ENCODE peak calls at places on chromosomes 7 and 10, in five cellular contexts. E is CD8-positive, alpha-beta memory T cell; Z is upper lobe of right lung; V is CD8-positive, alpha-beta T cell; T is HepG2. S is an unnamed sample.
A peak's percentile ranks its signal among the peaks of the same experiment; 100 is the strongest.

GRCh38 chr10:1754506-1755177 is 17.3 kb upstream of the ADARB2 start:
- DNase-seq in V (no peak), T (no peak), E (no peak), Z (no peak), S (no peak)

GRCh38 chr10:49001861-49002675 is 62.4 kb upstream of the LRRC18 start:
- DNase-seq in E (no peak), V (no peak), Z (no peak), T (no peak), S (no peak)

GRCh38 chr7:87447251-87447650 is 28.2 kb downstream of the ABCB4 start:
- DNase-seq in T (no peak), E (no peak), Z (no peak), V (no peak), S (no peak)

GRCh38 chr10:69721690-69722310 is 79.9 kb upstream of the COL13A1 start:
- DNase-seq in Z (peak; percentile 70), E (no peak), V (no peak), T (no peak), S (no peak)

GRCh38 chr10:121078036-121078435 is 226.9 kb downstream of the WDR11 start:
- DNase-seq in T (no peak), Z (no peak), V (no peak), E (no peak), S (no peak)

GRCh38 chr7:94289071-94289470 is 105.6 kb upstream of the COL1A2 start:
- DNase-seq in V (no peak), E (no peak), T (peak; percentile 74), Z (no peak), S (peak; percentile 80)

GRCh38 chr10:103676851-103677417 is 178.4 kb downstream of the SH3PXD2A start:
- DNase-seq in E (no peak), Z (no peak), T (no peak), V (no peak), S (no peak)

GRCh38 chr7:73702665-73703064 is 16.8 kb downstream of the STX1A start:
- DNase-seq in Z (no peak), V (no peak), E (no peak), T (no peak), S (no peak)

GRCh38 chr10:101686133-101686925 is 8.6 kb downstream of the FBXW4 start:
- DNase-seq in T (no peak), Z (no peak), E (no peak), V (no peak), S (no peak)

GRCh38 chr7:102284399-102284798 is 2.3 kb upstream of the SH2B2 start:
- DNase-seq in V (no peak), Z (no peak), E (peak; percentile 23), T (no peak), S (no peak)

GRCh38 chr10:118901409-118901808 is 128.1 kb upstream of the NANOS1 start:
- DNase-seq in T (no peak), E (no peak), Z (no peak), V (no peak), S (no peak)

GRCh38 chr10:29545122-29545521 is 89.6 kb downstream of the SVIL start:
- DNase-seq in T (no peak), Z (no peak), E (no peak), V (no peak), S (no peak)

GRCh38 chr10:130989670-130990247 is 321.8 kb downstream of the TCERG1L start:
- DNase-seq in E (no peak), T (no peak), V (no peak), Z (peak; percentile 34), S (no peak)

GRCh38 chr10:34231441-34232180 is 583.5 kb downstream of the PARD3 start:
- DNase-seq in T (peak; percentile 90), E (no peak), Z (no peak), V (no peak), S (no peak)

GRCh38 chr7:131605280-131605878 is 49.0 kb upstream of the PODXL start:
- DNase-seq in V (no peak), E (no peak), Z (no peak), T (no peak), S (no peak)

GRCh38 chr7:140674356-140674800 is 1.6 kb downstream of the ADCK2 start:
- DNase-seq in V (no peak), E (no peak), Z (peak; percentile 75), T (no peak), S (no peak)

GRCh38 chr7:159144756-159145543 is at the start of gene VIPR2:
- DNase-seq in Z (no peak), V (no peak), T (no peak), E (peak; percentile 18), S (no peak)
- H3K9me3 ChIP-seq in Z (no peaks in the 10 kb centered on the region), V (no peaks in the 10 kb centered on the region), T (no peaks in the 10 kb centered on the region), E (no peaks in the 10 kb centered on the region), S (no peaks in the 10 kb centered on the region)

GRCh38 chr10:42111076-42111475 is 527.3 kb downstream of the ZNF33B start:
- DNase-seq in T (no peak), V (no peak), Z (no peak), E (no peak), S (no peak)

GRCh38 chr10:42113158-42113450 is 525.3 kb downstream of the ZNF33B start:
- DNase-seq in T (no peak), E (no peak), V (no peak), Z (no peak), S (no peak)

GRCh38 chr10:42111661-42112330 is 526.6 kb downstream of the ZNF33B start:
- DNase-seq in Z (no peak), T (no peak), V (no peak), E (no peak), S (no peak)

GRCh38 chr10:42112331-42113157 is 525.8 kb downstream of the ZNF33B start:
- DNase-seq in V (no peak), E (no peak), T (no peak), Z (no peak), S (no peak)
- H3K9me3 ChIP-seq in V (no peaks in the 10 kb centered on the region), E (no peaks in the 10 kb centered on the region), T (peaks cover 31% of the 10 kb centered on the region), Z (peaks cover 5% of the 10 kb centered on the region), S (no peaks in the 10 kb centered on the region)

GRCh38 chr7:128311003-128311402 is 32.7 kb downstream of the RBM28 start:
- DNase-seq in V (no peak), Z (no peak), E (no peak), T (no peak), S (no peak)

GRCh38 chr7:128307066-128307465 is 36.6 kb downstream of the RBM28 start:
- DNase-seq in E (no peak), V (no peak), T (no peak), Z (no peak), S (no peak)

GRCh38 chr7:128309921-128310320 is 33.8 kb downstream of the RBM28 start:
- DNase-seq in T (no peak), E (no peak), Z (no peak), V (no peak), S (no peak)

GRCh38 chr7:128309124-128309523 is 34.6 kb downstream of the RBM28 start:
- DNase-seq in E (no peak), T (peak; percentile 41), Z (no peak), V (no peak), S (no peak)

GRCh38 chr7:128310499-128310898 is 33.2 kb downstream of the RBM28 start:
- DNase-seq in T (peak; percentile 62), E (no peak), Z (no peak), V (no peak), S (no peak)
- H3K9me3 ChIP-seq in T (no peaks in the 10 kb centered on the region), E (no peaks in the 10 kb centered on the region), Z (no peaks in the 10 kb centered on the region), V (no peaks in the 10 kb centered on the region), S (no peaks in the 10 kb centered on the region)

DNA sequence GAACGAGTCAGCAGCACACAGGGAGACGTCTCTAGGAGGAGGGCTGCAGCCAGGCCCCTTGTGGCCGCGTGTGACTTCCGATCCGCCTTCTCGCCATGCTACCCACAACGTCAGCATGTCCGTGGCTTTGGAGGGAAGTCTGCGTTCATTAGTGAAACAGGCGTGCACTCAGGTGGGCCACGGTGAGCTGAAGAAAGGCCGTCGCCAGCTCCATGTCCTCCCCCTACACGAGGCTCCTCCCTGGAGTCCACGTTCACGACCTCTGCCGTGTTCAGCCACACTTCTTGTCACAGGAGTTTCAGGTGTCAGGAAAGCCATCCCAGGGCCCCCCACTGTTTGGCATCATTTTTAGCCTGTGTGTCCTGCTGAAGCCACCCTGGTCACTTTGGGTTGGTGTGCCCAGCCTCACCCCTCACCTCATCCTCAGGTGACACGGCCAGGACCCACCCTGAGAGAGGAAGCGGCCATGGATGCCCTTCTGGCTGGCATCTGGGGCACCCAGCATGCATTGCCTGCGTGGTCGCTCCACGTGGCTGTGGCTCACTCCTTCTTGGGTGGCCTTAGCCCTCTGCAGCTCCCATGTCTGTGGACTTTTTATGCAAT is 310.6 kb upstream of the SHH start:
- DNase-seq in E (no peak), T (no peak), Z (no peak), V (no peak), S (no peak)
- H3K9me3 ChIP-seq in E (no peaks in the 10 kb centered on the region), T (no peaks in the 10 kb centered on the region), Z (no peaks in the 10 kb centered on the region), V (no peaks in the 10 kb centered on the region), S (no peaks in the 10 kb centered on the region)

GRCh38 chr10:89706011-89706410 is 4.6 kb downstream of the KIF20B start:
- DNase-seq in Z (no peak), T (no peak), E (no peak), V (no peak), S (no peak)
- H3K9me3 ChIP-seq in Z (no peaks in the 10 kb centered on the region), T (no peaks in the 10 kb centered on the region), E (no peaks in the 10 kb centered on the region), V (no peaks in the 10 kb centered on the region), S (no peaks in the 10 kb centered on the region)

GRCh38 chr7:67438913-67439312 is 442.3 kb downstream of the TYW1 start:
- DNase-seq in Z (no peak), T (no peak), V (no peak), E (no peak), S (no peak)
- H3K9me3 ChIP-seq in Z (no peaks in the 10 kb centered on the region), T (no peaks in the 10 kb centered on the region), V (no peaks in the 10 kb centered on the region), E (no peaks in the 10 kb centered on the region), S (no peaks in the 10 kb centered on the region)

DNA sequence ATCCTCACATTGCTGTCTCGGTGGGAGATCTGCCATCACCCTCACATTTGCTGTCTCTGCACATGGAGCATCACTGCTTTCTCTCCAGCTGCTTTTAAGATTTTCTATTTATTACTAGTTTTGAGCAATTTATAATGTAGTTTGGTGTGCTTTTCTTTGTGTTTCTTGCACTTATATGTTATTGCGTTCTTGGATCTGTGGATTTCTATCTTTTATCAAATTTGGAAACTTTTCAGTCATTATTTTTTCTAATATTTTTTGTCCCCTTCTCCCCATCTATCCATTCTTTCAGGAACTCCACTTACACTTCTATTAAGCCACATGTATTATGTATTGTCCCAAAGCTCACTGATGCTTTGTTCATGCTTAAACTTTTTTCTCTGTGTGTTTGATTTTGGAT is 108.9 kb downstream of the FOXL3 start:
- DNase-seq in T (no peak), V (no peak), E (no peak), Z (no peak), S (no peak)
- H3K9me3 ChIP-seq in T (peaks cover 24% of the 10 kb centered on the region), V (no peaks in the 10 kb centered on the region), E (peaks cover 11% of the 10 kb centered on the region), Z (peaks cover 10% of the 10 kb centered on the region), S (peaks cover 55% of the 10 kb centered on the region)

GRCh38 chr7:44318296-44318695 is 7.1 kb downstream of the CAMK2B start:
- DNase-seq in T (no peak), E (no peak), Z (peak; percentile 13), V (no peak), S (no peak)
- H3K9me3 ChIP-seq in T (no peaks in the 10 kb centered on the region), E (no peaks in the 10 kb centered on the region), Z (no peaks in the 10 kb centered on the region), V (no peaks in the 10 kb centered on the region), S (peaks cover 10% of the 10 kb centered on the region)